ENCODE peak calls at places on chromosomes 1 and 21, in six cellular contexts. C, T, N, Y, K and H are unnamed samples.

GRCh38 chr1:68112835-68113243 is 62.4 kb upstream of the DIRAS3 start:
- DNase-seq in C (no peak), T (peak; percentile 23), N (no peak), Y (peak; percentile 86), K (peak; percentile 32), H (peak; percentile 72)

GRCh38 chr1:162846256-162847212 is 14.4 kb downstream of the CCDC190 start:
- DNase-seq in C (no peak), T (no peak), N (no peak), Y (peak; percentile 42), K (no peak), H (peak; percentile 38)

GRCh38 chr1:7607097-7607496 is 164.0 kb upstream of the VAMP3 start:
- DNase-seq in C (no peak), T (no peak), N (no peak), Y (no peak), K (no peak), H (no peak)

GRCh38 chr1:228542981-228543380 is 55.8 kb downstream of the RNF187 start:
- DNase-seq in C (no peak), T (no peak), N (no peak), Y (no peak), K (no peak), H (no peak)

GRCh38 chr1:191892716-191893115 is 265.5 kb upstream of the RGS18 start:
- DNase-seq in C (no peak), T (no peak), N (no peak), Y (no peak), K (no peak), H (no peak)

GRCh38 chr1:30305519-30305918 is 417.9 kb downstream of the MATN1 start:
- DNase-seq in C (no peak), T (no peak), N (no peak), Y (no peak), K (no peak), H (no peak)

GRCh38 chr1:64010316-64010715 is 193.1 kb upstream of the UBE2U start:
- DNase-seq in C (no peak), T (no peak), N (no peak), Y (no peak), K (no peak), H (no peak)

GRCh38 chr1:20255666-20256065 is 35.0 kb upstream of the VWA5B1 start:
- DNase-seq in C (peak; percentile 87), T (no peak), N (no peak), Y (peak; percentile 82), K (no peak), H (peak; percentile 40)

GRCh38 chr1:114453361-114453784 is 57.6 kb downstream of the TRIM33 start:
- DNase-seq in C (peak; percentile 42), T (no peak), N (no peak), Y (no peak), K (no peak), H (no peak)

DNA sequence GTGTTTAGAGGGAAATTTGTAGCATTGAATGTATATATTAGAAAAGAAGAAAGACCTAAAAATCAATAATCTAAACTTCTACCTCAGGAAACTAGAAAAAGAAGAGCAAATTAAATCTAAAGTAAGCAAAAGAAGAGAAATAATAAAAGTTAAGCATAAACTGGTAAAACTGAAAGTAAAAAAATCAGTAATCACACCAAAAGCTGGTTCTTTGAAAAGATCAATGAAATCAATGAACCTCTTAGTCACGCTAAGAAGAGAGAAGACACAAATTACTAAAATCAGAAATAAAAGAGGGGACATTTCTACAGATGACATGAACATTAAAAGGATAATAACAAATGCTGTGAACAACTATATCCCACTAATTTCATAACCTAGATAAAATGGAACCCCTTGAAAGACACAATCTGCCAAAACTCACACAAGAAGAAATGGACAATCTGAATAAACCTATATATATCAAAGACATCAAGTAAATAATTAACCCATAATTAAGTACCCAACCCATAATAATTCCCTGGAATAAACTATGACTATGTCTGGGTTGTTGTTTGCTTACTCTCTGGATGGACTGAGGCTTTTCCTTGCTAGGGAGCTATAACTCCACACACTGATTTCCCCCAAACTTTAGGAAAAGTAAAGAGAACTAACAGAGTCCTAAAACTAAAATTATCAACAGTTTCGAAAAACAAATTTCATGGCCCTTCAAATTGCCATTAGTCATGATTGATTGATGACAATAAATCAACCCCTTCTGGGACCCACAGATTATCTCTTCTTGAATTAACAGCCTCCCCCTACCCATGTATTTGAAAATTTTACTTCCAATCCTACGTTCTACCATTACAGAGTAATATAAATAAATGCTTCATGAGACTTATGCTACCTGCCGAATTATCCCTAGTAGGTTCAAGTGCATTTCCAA is 2.8 kb upstream of the CDC73 start:
- DNase-seq in C (no peak), T (no peak), N (no peak), Y (no peak), K (no peak), H (no peak)
- H3K4me3 ChIP-seq in C (no peak overlapping the region), T (no peak overlapping the region), N (no peak overlapping the region), Y (no peak overlapping the region), K (no peak overlapping the region), H (no peak overlapping the region)

GRCh38 chr1:171566467-171566866 is 55.6 kb upstream of the MYOCOS start:
- DNase-seq in C (no peak), T (no peak), N (no peak), Y (no peak), K (no peak), H (no peak)
- TF ChIP-seq CTCF in C (peak; percentile 18), T (no peak), N (no peak), Y (no peak), K (no peak), H (no peak)

GRCh38 chr1:185281245-185281644 is 35.8 kb downstream of the IVNS1ABP start:
- DNase-seq in C (peak; percentile 12), T (no peak), N (no peak), Y (no peak), K (no peak), H (no peak)
- H3K4me3 ChIP-seq in C (no peak overlapping the region), T (no peak overlapping the region), N (no peak overlapping the region), Y (no peak overlapping the region), K (no peak overlapping the region), H (no peak overlapping the region)

GRCh38 chr21:45556302-45556644 is 14.0 kb upstream of the SLC19A1 start:
- DNase-seq in C (no peak), T (no peak), N (no peak), Y (no peak), K (no peak), H (no peak)
- TF ChIP-seq CTCF in C (no peak), T (no peak), N (no peak), Y (no peak), K (no peak), H (no peak)

GRCh38 chr1:97947751-97948150 is 26.9 kb upstream of the DPYD start:
- DNase-seq in C (no peak), T (no peak), N (no peak), Y (no peak), K (no peak), H (peak; percentile 42)
- H3K4me3 ChIP-seq in C (no peak overlapping the region), T (no peak overlapping the region), N (no peak overlapping the region), Y (no peak overlapping the region), K (no peak overlapping the region), H (no peak overlapping the region)

GRCh38 chr1:55107111-55107510 is 67.8 kb downstream of the PCSK9 start:
- DNase-seq in C (no peak), T (no peak), N (no peak), Y (no peak), K (no peak), H (no peak)
- TF ChIP-seq CTCF in C (no peak), T (no peak), N (no peak), Y (no peak), K (no peak), H (no peak)

GRCh38 chr1:160672789-160673695 is 26.2 kb upstream of the SLAMF1 start:
- DNase-seq in C (no peak), T (no peak), N (no peak), Y (no peak), K (no peak), H (no peak)
- H3K4me3 ChIP-seq in C (no peak overlapping the region), T (no peak overlapping the region), N (peak overlapping the region; percentile 8), Y (no peak overlapping the region), K (no peak overlapping the region), H (no peak overlapping the region)

GRCh38 chr1:201452881-201453280 is 16.1 kb downstream of the PHLDA3 start:
- DNase-seq in C (no peak), T (no peak), N (no peak), Y (no peak), K (no peak), H (no peak)

GRCh38 chr1:201456499-201457309 is 12.3 kb downstream of the PHLDA3 start:
- DNase-seq in C (peak; percentile 73), T (peak; percentile 80), N (no peak), Y (peak; percentile 97), K (peak; percentile 66), H (peak; percentile 98)

GRCh38 chr1:201457508-201457960 is 11.5 kb downstream of the PHLDA3 start:
- DNase-seq in C (no peak), T (no peak), N (no peak), Y (no peak), K (no peak), H (no peak)

GRCh38 chr1:201455098-201455497 is 13.9 kb downstream of the PHLDA3 start:
- DNase-seq in C (peak; percentile 4), T (peak; percentile 76), N (no peak), Y (no peak), K (no peak), H (no peak)

GRCh38 chr1:201454568-201454967 is 14.4 kb downstream of the PHLDA3 start:
- DNase-seq in C (no peak), T (no peak), N (no peak), Y (no peak), K (no peak), H (no peak)
- TF ChIP-seq CTCF in C (no peak), T (no peak), N (no peak), Y (no peak), K (no peak), H (no peak)

DNA sequence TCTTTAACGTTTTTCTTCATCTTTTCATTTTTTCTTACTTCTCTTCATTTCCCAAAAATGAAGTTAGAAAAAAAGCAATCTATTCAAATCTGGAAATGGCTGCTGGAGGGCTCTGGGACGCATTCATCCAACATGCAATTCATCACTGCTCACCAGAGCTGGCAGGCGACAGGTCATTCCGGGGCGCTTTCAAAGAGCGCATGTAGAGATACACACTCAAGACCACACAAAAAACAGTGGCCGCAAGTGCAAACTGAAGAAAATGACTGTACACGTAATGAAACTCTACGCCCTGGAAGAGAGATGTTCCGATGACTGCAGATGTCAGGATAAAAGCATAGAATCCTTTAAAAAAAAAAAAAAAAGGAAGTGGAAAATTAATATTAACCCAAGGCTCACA is 15.5 kb downstream of the LBR start:
- DNase-seq in C (no peak), T (no peak), N (no peak), Y (no peak), K (no peak), H (no peak)
- H3K4me3 ChIP-seq in C (no peak overlapping the region), T (no peak overlapping the region), N (no peak overlapping the region), Y (no peak overlapping the region), K (no peak overlapping the region), H (no peak overlapping the region)